ENCODE peak calls at places on chromosomes 2 and 18, in five cellular contexts. One of them, this sample, is unnamed.

GRCh38 chr18:22170421-22171262 is 1.3 kb downstream of the GATA6 start:
- DNase-seq in A549: peak; percentile 15
- DNase-seq in stomach: no peak
- DNase-seq in CD4-positive, alpha-beta memory T cell: no peak
- DNase-seq in CD8-positive, alpha-beta memory T cell: peak; percentile 23
- DNase-seq in this sample: no peak

GRCh38 chr2:118990757-118991545 is 49.0 kb downstream of the MARCO start:
- DNase-seq in A549: no peak
- DNase-seq in stomach: no peak
- DNase-seq in CD4-positive, alpha-beta memory T cell: no peak
- DNase-seq in CD8-positive, alpha-beta memory T cell: no peak
- DNase-seq in this sample: no peak

GRCh38 chr2:158194229-158194628 is 92.6 kb downstream of the UPP2 start:
- DNase-seq in A549: no peak
- DNase-seq in stomach: no peak
- DNase-seq in CD4-positive, alpha-beta memory T cell: no peak
- DNase-seq in CD8-positive, alpha-beta memory T cell: no peak
- DNase-seq in this sample: no peak

GRCh38 chr2:180644709-180645108 is 335.7 kb upstream of the UBE2E3 start:
- DNase-seq in A549: no peak
- DNase-seq in stomach: no peak
- DNase-seq in CD4-positive, alpha-beta memory T cell: no peak
- DNase-seq in CD8-positive, alpha-beta memory T cell: no peak
- DNase-seq in this sample: no peak

GRCh38 chr2:215314896-215315295 is 3.0 kb downstream of the ATIC start:
- DNase-seq in A549: no peak
- DNase-seq in stomach: no peak
- DNase-seq in CD4-positive, alpha-beta memory T cell: no peak
- DNase-seq in CD8-positive, alpha-beta memory T cell: no peak
- DNase-seq in this sample: no peak

GRCh38 chr2:101740555-101740964 is 43.1 kb downstream of the MAP4K4 start:
- DNase-seq in A549: no peak
- DNase-seq in stomach: no peak
- DNase-seq in CD4-positive, alpha-beta memory T cell: no peak
- DNase-seq in CD8-positive, alpha-beta memory T cell: no peak
- DNase-seq in this sample: no peak

GRCh38 chr2:1590611-1591460 is 153.5 kb downstream of the PXDN start:
- DNase-seq in A549: no peak
- DNase-seq in stomach: no peak
- DNase-seq in CD4-positive, alpha-beta memory T cell: no peak
- DNase-seq in CD8-positive, alpha-beta memory T cell: no peak
- DNase-seq in this sample: no peak

GRCh38 chr2:205654878-205655601 is 27.3 kb upstream of the NRP2 start:
- DNase-seq in A549: no peak
- DNase-seq in stomach: no peak
- DNase-seq in CD4-positive, alpha-beta memory T cell: no peak
- DNase-seq in CD8-positive, alpha-beta memory T cell: no peak
- DNase-seq in this sample: no peak

GRCh38 chr18:23209031-23209430 is 73.7 kb downstream of the CABLES1 start:
- DNase-seq in A549: no peak
- DNase-seq in stomach: no peak
- DNase-seq in CD4-positive, alpha-beta memory T cell: no peak
- DNase-seq in CD8-positive, alpha-beta memory T cell: no peak
- DNase-seq in this sample: no peak
- H3K27ac ChIP-seq in A549: no peak overlapping the region
- H3K27ac ChIP-seq in stomach: peak overlapping the region; percentile 52
- H3K27ac ChIP-seq in CD4-positive, alpha-beta memory T cell: no peak overlapping the region
- H3K27ac ChIP-seq in CD8-positive, alpha-beta memory T cell: no peak overlapping the region
- H3K27ac ChIP-seq in this sample: peak overlapping the region; percentile 22

GRCh38 chr2:220562375-220563140 is 935.1 kb downstream of the SLC4A3 start:
- DNase-seq in A549: no peak
- DNase-seq in stomach: no peak
- DNase-seq in CD4-positive, alpha-beta memory T cell: no peak
- DNase-seq in CD8-positive, alpha-beta memory T cell: no peak
- DNase-seq in this sample: no peak

GRCh38 chr2:220556658-220557057 is 929.2 kb downstream of the SLC4A3 start:
- DNase-seq in A549: no peak
- DNase-seq in stomach: no peak
- DNase-seq in CD4-positive, alpha-beta memory T cell: no peak
- DNase-seq in CD8-positive, alpha-beta memory T cell: no peak
- DNase-seq in this sample: no peak

GRCh38 chr2:220555961-220556360 is 928.5 kb downstream of the SLC4A3 start:
- DNase-seq in A549: no peak
- DNase-seq in stomach: no peak
- DNase-seq in CD4-positive, alpha-beta memory T cell: no peak
- DNase-seq in CD8-positive, alpha-beta memory T cell: no peak
- DNase-seq in this sample: no peak

GRCh38 chr2:220560192-220560591 is 932.8 kb downstream of the SLC4A3 start:
- DNase-seq in A549: no peak
- DNase-seq in stomach: no peak
- DNase-seq in CD4-positive, alpha-beta memory T cell: no peak
- DNase-seq in CD8-positive, alpha-beta memory T cell: no peak
- DNase-seq in this sample: no peak
- H3K27ac ChIP-seq in A549: no peak overlapping the region
- H3K27ac ChIP-seq in stomach: no peak overlapping the region
- H3K27ac ChIP-seq in CD4-positive, alpha-beta memory T cell: no peak overlapping the region
- H3K27ac ChIP-seq in CD8-positive, alpha-beta memory T cell: no peak overlapping the region
- H3K27ac ChIP-seq in this sample: no peak overlapping the region

DNA sequence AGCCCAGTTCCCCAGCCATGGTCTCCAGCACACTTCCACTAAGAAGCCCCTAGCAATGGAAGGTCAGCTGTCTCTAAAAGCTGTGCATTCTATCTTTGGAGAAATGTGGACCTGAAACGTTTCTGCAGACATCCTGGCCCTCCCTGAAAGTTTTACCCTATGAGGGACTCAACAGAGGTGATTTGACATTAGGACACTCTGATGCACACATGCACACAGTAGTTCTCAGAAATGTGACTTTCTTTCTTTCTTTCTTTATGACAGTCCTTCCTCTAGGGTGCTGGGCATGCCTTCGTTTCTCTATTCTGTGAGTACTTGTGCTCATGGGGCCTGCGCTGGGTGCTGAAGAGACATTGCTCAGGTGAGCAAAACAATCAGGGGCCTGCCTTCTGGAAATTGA is 857.3 kb downstream of the RNF144A start:
- DNase-seq in A549: no peak
- DNase-seq in stomach: no peak
- DNase-seq in CD4-positive, alpha-beta memory T cell: no peak
- DNase-seq in CD8-positive, alpha-beta memory T cell: no peak
- DNase-seq in this sample: no peak
- H3K27ac ChIP-seq in A549: no peak overlapping the region
- H3K27ac ChIP-seq in stomach: no peak overlapping the region
- H3K27ac ChIP-seq in CD4-positive, alpha-beta memory T cell: no peak overlapping the region
- H3K27ac ChIP-seq in CD8-positive, alpha-beta memory T cell: no peak overlapping the region
- H3K27ac ChIP-seq in this sample: no peak overlapping the region

GRCh38 chr18:8783335-8783993 is 78.1 kb downstream of the MTCL1 start:
- DNase-seq in A549: no peak
- DNase-seq in stomach: no peak
- DNase-seq in CD4-positive, alpha-beta memory T cell: no peak
- DNase-seq in CD8-positive, alpha-beta memory T cell: no peak
- DNase-seq in this sample: no peak
- H3K27ac ChIP-seq in A549: no peak overlapping the region
- H3K27ac ChIP-seq in stomach: no peak overlapping the region
- H3K27ac ChIP-seq in CD4-positive, alpha-beta memory T cell: no peak overlapping the region
- H3K27ac ChIP-seq in CD8-positive, alpha-beta memory T cell: no peak overlapping the region
- H3K27ac ChIP-seq in this sample: no peak overlapping the region

DNA sequence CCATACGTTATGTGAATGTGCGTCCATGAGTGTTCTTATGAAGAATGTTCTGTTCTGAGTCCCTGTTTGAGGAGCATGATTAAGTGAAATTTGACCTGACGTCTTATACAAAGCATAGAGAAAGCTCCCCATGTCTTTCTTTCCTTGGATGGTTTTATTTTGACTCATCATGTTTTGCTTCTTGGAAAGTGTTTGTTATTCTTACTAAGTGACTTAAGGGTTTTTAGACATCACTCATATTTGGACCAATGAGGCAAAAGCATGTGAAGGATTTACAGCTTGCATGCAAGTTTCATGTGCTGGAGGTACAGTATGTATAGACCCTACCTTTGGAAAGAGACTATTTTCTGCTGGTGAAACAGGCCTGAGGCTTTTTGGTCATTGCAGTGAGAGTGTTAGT is 33.5 kb upstream of the ZEB2 start:
- DNase-seq in A549: no peak
- DNase-seq in stomach: no peak
- DNase-seq in CD4-positive, alpha-beta memory T cell: no peak
- DNase-seq in CD8-positive, alpha-beta memory T cell: no peak
- DNase-seq in this sample: no peak
- H3K27ac ChIP-seq in A549: peak overlapping the region; percentile 68
- H3K27ac ChIP-seq in stomach: no peak overlapping the region
- H3K27ac ChIP-seq in CD4-positive, alpha-beta memory T cell: no peak overlapping the region
- H3K27ac ChIP-seq in CD8-positive, alpha-beta memory T cell: no peak overlapping the region
- H3K27ac ChIP-seq in this sample: no peak overlapping the region

DNA sequence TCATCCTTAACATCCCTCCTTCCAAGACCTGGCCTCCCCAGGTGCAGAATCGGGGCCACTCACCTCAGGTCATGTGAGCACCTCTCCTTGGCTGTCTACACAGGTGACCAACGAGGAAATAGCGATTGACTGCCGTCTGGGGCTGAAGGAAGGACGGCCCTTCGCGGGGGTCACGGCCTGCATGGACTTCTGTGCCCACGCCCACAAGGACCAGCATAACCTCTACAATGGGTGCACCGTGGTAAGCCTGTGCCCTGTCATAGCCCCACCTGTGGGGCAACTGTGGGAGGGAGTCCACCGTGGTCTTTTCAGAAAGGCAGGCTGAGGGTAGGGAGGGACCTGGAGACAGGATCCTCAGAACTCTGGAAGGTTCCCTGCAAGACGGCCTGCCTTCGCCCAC is 54.3 kb downstream of the BOLA3 start:
- DNase-seq in A549: no peak
- DNase-seq in stomach: no peak
- DNase-seq in CD4-positive, alpha-beta memory T cell: no peak
- DNase-seq in CD8-positive, alpha-beta memory T cell: no peak
- DNase-seq in this sample: no peak
- H3K27ac ChIP-seq in A549: no peak overlapping the region
- H3K27ac ChIP-seq in stomach: no peak overlapping the region
- H3K27ac ChIP-seq in CD4-positive, alpha-beta memory T cell: no peak overlapping the region
- H3K27ac ChIP-seq in CD8-positive, alpha-beta memory T cell: no peak overlapping the region
- H3K27ac ChIP-seq in this sample: peak overlapping the region; percentile 62

GRCh38 chr2:28507806-28508764 is 12.2 kb downstream of the PLB1 start:
- DNase-seq in A549: peak; percentile 33
- DNase-seq in stomach: peak; percentile 44
- DNase-seq in CD4-positive, alpha-beta memory T cell: peak; percentile 6
- DNase-seq in CD8-positive, alpha-beta memory T cell: peak; percentile 36
- DNase-seq in this sample: no peak
- H3K27ac ChIP-seq in A549: no peak overlapping the region
- H3K27ac ChIP-seq in stomach: no peak overlapping the region
- H3K27ac ChIP-seq in CD4-positive, alpha-beta memory T cell: no peak overlapping the region
- H3K27ac ChIP-seq in CD8-positive, alpha-beta memory T cell: no peak overlapping the region
- H3K27ac ChIP-seq in this sample: no peak overlapping the region